ENCODE peak calls at places on chromosomes 13 and 19, in ten cellular contexts. T, Z, K, O, C, V, R, P, Y and A are unnamed samples.

GRCh38 chr13:100347941-100348340 is 240.6 kb downstream of the GGACT start:
- DNase-seq in T (peak; percentile 64), Z (no peak), K (no peak), O (no peak), C (no peak), V (no peak), R (no peak), P (peak; percentile 66), Y (no peak), A (no peak)

GRCh38 chr13:106561551-106562170 is 6.3 kb downstream of the ARGLU1 start:
- DNase-seq in T (peak; percentile 45), Z (no peak), K (no peak), O (no peak), C (no peak), V (peak; percentile 32), R (no peak), P (peak; percentile 35), Y (peak; percentile 37), A (no peak)

GRCh38 chr13:93558637-93559036 is 332.0 kb downstream of the GPC6 start:
- DNase-seq in T (no peak), Z (no peak), K (no peak), O (no peak), C (no peak), V (no peak), R (no peak), P (no peak), Y (no peak), A (no peak)

GRCh38 chr19:3068071-3068470 is 5.8 kb upstream of the TLE5 start:
- DNase-seq in T (no peak), Z (no peak), K (no peak), O (peak; percentile 57), C (no peak), V (no peak), R (no peak), P (no peak), Y (no peak), A (no peak)

GRCh38 chr13:25902946-25903345 is 148.9 kb downstream of the SHISA2 start:
- DNase-seq in T (no peak), Z (no peak), K (no peak), O (no peak), C (no peak), V (no peak), R (no peak), P (no peak), Y (no peak), A (no peak)

GRCh38 chr19:543912-544608 is at the start of gene GZMM:
- DNase-seq in T (no peak), Z (peak; percentile 73), K (no peak), O (no peak), C (no peak), V (no peak), R (no peak), P (no peak), Y (no peak), A (no peak)

GRCh38 chr13:74820809-74821208 is 661.2 kb downstream of the TBC1D4 start:
- DNase-seq in T (no peak), Z (no peak), K (no peak), O (no peak), C (no peak), V (no peak), R (no peak), P (no peak), Y (no peak), A (no peak)

GRCh38 chr19:5048727-5049553 is 80.0 kb downstream of the KDM4B start:
- DNase-seq in T (peak; percentile 61), Z (peak; percentile 69), K (peak; percentile 71), O (no peak), C (no peak), V (no peak), R (peak; percentile 68), P (no peak), Y (peak; percentile 58), A (no peak)

GRCh38 chr19:44600466-44600865 is 12.9 kb upstream of the IGSF23 start:
- DNase-seq in T (no peak), Z (no peak), K (no peak), O (no peak), C (no peak), V (no peak), R (no peak), P (no peak), Y (no peak), A (no peak)

GRCh38 chr13:100789481-100789880 is 114.9 kb upstream of the TMTC4 start:
- DNase-seq in T (peak; percentile 5), Z (no peak), K (no peak), O (no peak), C (no peak), V (no peak), R (no peak), P (peak; percentile 2), Y (peak; percentile 6), A (peak; percentile 73)

GRCh38 chr13:48110132-48110868 is 15.4 kb upstream of the MED4 start:
- DNase-seq in T (peak; percentile 91), Z (no peak), K (no peak), O (no peak), C (no peak), V (no peak), R (no peak), P (peak; percentile 42), Y (no peak), A (no peak)

GRCh38 chr19:46728693-46729339 is 11.9 kb upstream of the PRKD2 start:
- DNase-seq in T (peak; percentile 88), Z (peak; percentile 96), K (peak; percentile 71), O (peak; percentile 74), C (peak; percentile 84), V (peak; percentile 84), R (peak; percentile 85), P (no peak), Y (peak; percentile 43), A (peak; percentile 67)

DNA sequence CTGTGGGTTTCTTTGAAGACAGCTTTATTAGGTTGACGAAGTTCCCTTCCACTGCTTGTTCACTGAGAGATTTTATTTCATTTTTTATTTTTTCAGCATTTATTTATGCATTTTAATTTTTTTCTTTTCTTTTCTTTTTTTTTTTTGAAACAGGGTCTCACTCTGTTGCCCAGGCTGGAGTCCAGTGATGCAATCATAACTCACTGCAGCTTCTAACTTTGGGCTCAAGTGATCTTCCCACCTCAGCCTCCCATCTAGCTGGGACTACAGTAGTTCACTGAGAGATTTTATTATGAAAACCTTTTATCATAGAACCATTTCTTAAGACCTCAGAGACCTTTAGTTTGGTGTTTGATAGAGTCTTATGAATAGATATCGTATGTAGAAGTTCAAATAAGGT is 10.3 kb upstream of the ZNF177 start:
- DNase-seq in T (no peak), Z (no peak), K (no peak), O (no peak), C (no peak), V (no peak), R (no peak), P (no peak), Y (no peak), A (no peak)
- H3K27ac ChIP-seq in T (no peak overlapping the region), Z (no peak overlapping the region), K (no peak overlapping the region), O (no peak overlapping the region), C (no peak overlapping the region), V (no peak overlapping the region), R (no peak overlapping the region), P (no peak overlapping the region), Y (no peak overlapping the region), A (no peak overlapping the region)

GRCh38 chr13:114024603-114025431 is 50.9 kb upstream of the C13orf46 start:
- DNase-seq in T (no peak), Z (peak; percentile 67), K (no peak), O (no peak), C (peak; percentile 13), V (peak; percentile 28), R (no peak), P (no peak), Y (no peak), A (no peak)
- H3K27ac ChIP-seq in T (no peak overlapping the region), Z (no peak overlapping the region), K (no peak overlapping the region), O (no peak overlapping the region), C (no peak overlapping the region), V (no peak overlapping the region), R (no peak overlapping the region), P (no peak overlapping the region), Y (peak overlapping the region; percentile 57), A (no peak overlapping the region)

DNA sequence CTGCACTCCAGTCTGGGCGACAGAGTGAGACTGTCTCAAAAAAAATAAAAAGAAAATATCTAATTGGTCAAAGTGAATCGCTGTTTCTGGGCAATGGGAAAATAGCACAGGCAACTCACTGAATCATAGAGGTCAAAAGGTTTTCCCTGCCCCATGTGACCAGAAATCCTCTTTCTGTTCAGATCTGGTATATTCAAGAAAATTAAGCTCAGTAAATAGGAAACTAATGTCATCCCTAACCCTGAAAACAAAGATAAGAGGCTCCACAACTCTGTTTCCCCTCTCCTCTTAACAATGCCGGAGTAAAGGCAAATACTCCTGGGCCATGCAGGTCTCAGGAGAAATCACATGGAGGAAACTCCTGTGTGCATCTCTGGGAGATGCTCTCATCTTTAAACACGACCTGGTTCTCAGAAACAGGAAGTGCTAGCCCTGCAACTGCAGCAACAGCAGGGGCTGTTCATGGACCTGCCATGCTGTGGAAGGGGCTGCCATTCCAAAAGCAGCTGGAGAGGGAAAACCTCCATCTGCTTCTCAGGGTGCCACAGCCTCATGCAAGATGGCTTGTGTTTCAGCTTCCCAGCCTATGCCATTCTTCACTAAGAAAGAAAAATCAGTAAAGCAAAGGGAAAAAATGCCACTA is 47.5 kb upstream of the SLC7A9 start:
- DNase-seq in T (peak; percentile 65), Z (no peak), K (no peak), O (no peak), C (no peak), V (no peak), R (no peak), P (no peak), Y (no peak), A (no peak)
- H3K27ac ChIP-seq in T (no peak overlapping the region), Z (no peak overlapping the region), K (no peak overlapping the region), O (no peak overlapping the region), C (no peak overlapping the region), V (no peak overlapping the region), R (no peak overlapping the region), P (no peak overlapping the region), Y (no peak overlapping the region), A (no peak overlapping the region)

DNA sequence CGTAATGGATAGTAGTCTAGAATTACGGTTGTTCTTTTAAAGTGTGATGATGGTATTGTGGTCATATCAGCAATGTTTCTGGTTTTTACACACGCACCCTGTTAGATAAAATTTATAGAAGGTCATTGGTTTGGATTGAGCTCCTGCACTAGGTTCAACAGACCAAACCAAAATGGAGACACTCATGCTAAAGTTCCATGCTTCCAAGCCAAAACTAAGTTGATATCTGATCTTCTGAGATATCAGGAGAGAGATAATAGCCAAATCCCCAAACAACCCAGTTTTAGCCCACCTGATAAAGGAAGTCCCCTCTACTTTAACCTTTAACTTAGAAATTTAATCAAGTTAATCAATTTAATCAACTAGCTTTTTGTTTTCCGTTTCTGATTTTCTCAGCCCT is 1.2 kb downstream of the NOSIP start:
- DNase-seq in T (no peak), Z (no peak), K (no peak), O (no peak), C (no peak), V (no peak), R (no peak), P (no peak), Y (no peak), A (no peak)
- H3K27ac ChIP-seq in T (no peak overlapping the region), Z (no peak overlapping the region), K (no peak overlapping the region), O (no peak overlapping the region), C (peak overlapping the region; percentile 86), V (no peak overlapping the region), R (no peak overlapping the region), P (no peak overlapping the region), Y (no peak overlapping the region), A (no peak overlapping the region)

GRCh38 chr19:11254662-11255061 is 7.7 kb downstream of the DOCK6 start:
- DNase-seq in T (no peak), Z (no peak), K (no peak), O (no peak), C (no peak), V (no peak), R (no peak), P (no peak), Y (no peak), A (no peak)
- H3K27ac ChIP-seq in T (no peak overlapping the region), Z (peak overlapping the region; percentile 59), K (peak overlapping the region; percentile 68), O (no peak overlapping the region), C (peak overlapping the region; percentile 86), V (peak overlapping the region; percentile 84), R (no peak overlapping the region), P (no peak overlapping the region), Y (no peak overlapping the region), A (peak overlapping the region; percentile 73)

GRCh38 chr13:34361528-34361927 is 543.6 kb downstream of the RFC3 start:
- DNase-seq in T (no peak), Z (no peak), K (no peak), O (no peak), C (no peak), V (no peak), R (no peak), P (peak; percentile 62), Y (no peak), A (no peak)
- H3K27ac ChIP-seq in T (no peak overlapping the region), Z (no peak overlapping the region), K (no peak overlapping the region), O (no peak overlapping the region), C (no peak overlapping the region), V (no peak overlapping the region), R (no peak overlapping the region), P (peak overlapping the region; percentile 55), Y (no peak overlapping the region), A (no peak overlapping the region)